ENCODE peak calls at places on chromosome 12, in five cellular contexts. C is aorta, I is H1, A is DND-41, Q is thoracic aorta. U is an unnamed sample. For H3K4me1 and H3K36me3, the result is how much of the 10 kb centered on the place peaks cover.

GRCh38 chr12:99146730-99147129 is 500.8 kb upstream of the GARIN6 start:
- DNase-seq in C (no peak), Q (no peak), A (no peak), I (no peak), U (no peak)

GRCh38 chr12:3726455-3726854 is 26.5 kb downstream of the CRACR2A start:
- DNase-seq in A (no peak), Q (no peak), C (no peak), I (no peak), U (no peak)

GRCh38 chr12:44930972-44931600 is 55.0 kb upstream of the NELL2 start:
- DNase-seq in A (no peak), I (no peak), Q (no peak), C (no peak), U (no peak)

GRCh38 chr12:21656931-21657335 is 709 bp downstream of the LDHB start:
- DNase-seq in Q (no peak), C (no peak), A (peak), I (no peak), U (no peak)

GRCh38 chr12:16605666-16606116 is 271 bp downstream of the LMO3 start:
- DNase-seq in C (peak), A (no peak), Q (no peak), I (no peak), U (peak)

GRCh38 chr12:131235871-131236271 is 282.2 kb downstream of the ADGRD1 start:
- DNase-seq in C (peak), A (no peak), I (no peak), Q (no peak), U (no peak)

GRCh38 chr12:38886064-38886463 is 19.3 kb downstream of the CPNE8 start:
- DNase-seq in C (peak), Q (peak), A (no peak), I (no peak), U (peak)

GRCh38 chr12:100661300-100661951 is 87.9 kb downstream of the GAS2L3 start:
- DNase-seq in A (no peak), C (no peak), I (no peak), Q (no peak), U (no peak)

GRCh38 chr12:6614513-6615177 is 7.5 kb upstream of the CHD4 start:
- DNase-seq in C (no peak), Q (no peak), A (no peak), I (no peak), U (no peak)

GRCh38 chr12:52139579-52140062 is 52.2 kb downstream of the KRT80 start:
- DNase-seq in A (peak), C (no peak), I (no peak), Q (no peak), U (no peak)

GRCh38 chr12:3155710-3156386 is 78.7 kb downstream of the TSPAN9 start:
- DNase-seq in C (peak), Q (no peak), A (no peak), I (no peak), U (no peak)

GRCh38 chr12:116672842-116673516 is 64.9 kb downstream of the SPRING1 start:
- DNase-seq in A (peak), C (no peak), I (no peak), Q (no peak), U (no peak)

GRCh38 chr12:122159879-122160278 is 14.1 kb downstream of the IL31 start:
- DNase-seq in I (no peak), Q (no peak), A (no peak), C (no peak), U (no peak)

GRCh38 chr12:46217686-46218508 is 50.9 kb downstream of the SLC38A1 start:
- DNase-seq in A (peak), Q (no peak), I (no peak), C (no peak), U (peak)

GRCh38 chr12:103832048-103832798 is 8.8 kb downstream of the NT5DC3 start:
- DNase-seq in I (no peak), C (no peak), A (no peak), Q (no peak), U (no peak)

GRCh38 chr12:132566551-132567131 is 43.7 kb downstream of the LRCOL1 start:
- DNase-seq in C (no peak), A (no peak), Q (no peak), I (no peak), U (no peak)

GRCh38 chr12:52195065-52195730 is 3.4 kb upstream of the KRT80 start:
- DNase-seq in A (no peak), C (no peak), Q (no peak), I (no peak), U (no peak)

GRCh38 chr12:2129076-2129475 is 76.3 kb downstream of the CACNA1C start:
- DNase-seq in C (peak), I (no peak), A (no peak), Q (no peak), U (no peak)

GRCh38 chr12:11762723-11763326 is 113.4 kb downstream of the ETV6 start:
- DNase-seq in Q (no peak), I (no peak), A (no peak), C (no peak), U (no peak)
- H3K4me1 ChIP-seq in Q (half or more), I (under half), A (half or more), C (under half), U (half or more)

GRCh38 chr12:69934011-69934410 is 109.0 kb downstream of the MYRFL start:
- DNase-seq in A (no peak), C (no peak), Q (no peak), I (no peak), U (no peak)
- H3K27ac ChIP-seq in A (no peak), C (no peak), Q (no peak), I (peak), U (no peak)

DNA sequence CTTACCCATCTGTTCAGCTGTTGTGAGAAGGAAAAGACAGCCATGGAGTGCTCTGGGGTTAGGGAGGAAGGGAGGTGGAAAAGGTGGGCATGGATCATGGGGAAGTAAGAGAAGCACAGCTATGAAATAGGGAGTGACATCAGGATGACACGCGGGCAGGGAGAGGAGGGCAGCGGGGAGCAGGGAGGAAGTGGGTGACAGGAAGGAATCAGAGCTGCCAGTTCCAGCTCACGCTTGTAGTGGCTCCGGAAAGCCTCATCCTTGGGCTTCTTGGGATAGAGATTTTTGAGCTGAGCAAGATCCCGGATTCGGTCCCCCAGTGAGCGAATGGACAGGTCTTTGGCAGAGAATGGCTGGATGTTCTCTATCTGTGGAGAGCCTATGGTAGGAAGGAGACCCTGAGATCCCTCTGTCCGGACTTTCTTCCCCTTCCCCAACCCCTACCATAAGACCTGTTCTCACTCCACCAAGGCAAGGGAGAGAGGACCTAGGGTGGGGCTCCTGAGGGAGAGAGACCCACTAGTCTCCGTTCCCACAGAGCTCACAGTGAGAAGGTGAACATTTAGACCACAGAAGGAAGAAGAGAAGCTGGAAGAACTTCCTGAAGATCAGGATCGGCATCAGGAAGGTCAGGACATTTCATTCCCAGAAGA is 10.3 kb downstream of the NAB2 start:
- DNase-seq in I (no peak), C (peak), Q (no peak), A (no peak), U (no peak)
- H3K36me3 ChIP-seq in I (under half), C (under half), Q (half or more), A (half or more), U (half or more)

GRCh38 chr12:28027947-28028724 is 55.6 kb upstream of the PTHLH start:
- DNase-seq in Q (no peak), A (peak), I (no peak), C (no peak), U (no peak)

GRCh38 chr12:28024231-28024995 is 51.9 kb upstream of the PTHLH start:
- DNase-seq in C (no peak), Q (no peak), I (no peak), A (no peak), U (no peak)

GRCh38 chr12:28027328-28027727 is 54.8 kb upstream of the PTHLH start:
- DNase-seq in Q (no peak), C (no peak), I (no peak), A (peak), U (no peak)

GRCh38 chr12:28026701-28027100 is 54.2 kb upstream of the PTHLH start:
- DNase-seq in I (no peak), A (peak), C (no peak), Q (no peak), U (no peak)

GRCh38 chr12:28025821-28026505 is 53.4 kb upstream of the PTHLH start:
- DNase-seq in Q (no peak), C (no peak), I (no peak), A (peak), U (no peak)
- H3K4me1 ChIP-seq in Q (under half), C (under half), I (under half), A (half or more), U (under half)

DNA sequence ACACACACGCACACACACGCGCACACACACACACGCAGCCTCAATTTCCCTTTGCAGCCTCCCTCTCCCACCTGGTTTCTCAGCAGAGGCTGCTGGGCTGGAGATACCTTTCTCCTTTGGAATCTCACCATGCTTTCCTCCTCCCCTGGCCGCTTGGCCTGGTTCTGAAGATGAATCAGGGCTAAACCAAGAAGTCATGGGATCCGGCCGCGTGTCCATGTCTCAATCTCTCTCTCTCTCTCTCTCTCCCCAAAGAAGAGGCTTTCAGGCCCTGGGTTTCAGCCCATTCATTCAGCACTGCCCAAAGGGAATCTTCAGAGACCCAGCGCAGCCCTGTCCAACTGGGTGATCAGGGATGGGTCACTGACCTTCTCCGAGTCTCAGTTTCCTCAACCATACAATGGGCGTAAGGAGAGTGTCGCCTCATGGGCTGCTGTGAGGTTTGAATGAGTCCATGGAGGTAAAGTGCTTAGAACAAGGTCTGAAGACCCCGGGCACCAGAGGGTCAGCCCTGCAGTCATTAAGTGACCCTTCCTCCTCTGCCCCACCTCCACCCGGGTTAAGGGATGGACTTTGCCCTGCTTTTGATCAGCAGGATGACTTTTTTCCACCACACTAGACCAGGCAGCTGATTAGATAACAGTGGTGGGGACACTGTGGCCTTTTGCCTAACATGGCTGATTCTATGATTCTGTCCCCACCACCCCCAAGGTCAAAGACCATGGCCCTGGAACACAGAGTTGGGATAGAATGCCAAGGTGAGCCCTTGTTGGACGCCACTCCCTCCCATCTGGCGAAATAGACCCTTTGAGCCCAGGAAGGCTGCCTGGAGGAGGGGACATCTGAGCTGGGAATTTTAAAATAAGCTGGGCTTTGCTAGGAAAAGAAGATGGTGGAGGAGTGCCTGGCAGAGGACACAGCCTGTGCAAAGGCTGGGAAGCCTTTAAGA is 42.1 kb downstream of the SCARB1 start:
- DNase-seq in I (no peak), C (no peak), A (no peak), Q (no peak), U (no peak)
- H3K27ac ChIP-seq in I (no peak), C (no peak), A (no peak), Q (no peak), U (no peak)

U was measured in tibial artery.